ENCODE peak calls at places on chromosomes 4 and X, in seven cellular contexts. One of them, this sample, is unnamed. For H3K4me1 and H3K27me3, the result is how much of the 10 kb centered on the place peaks cover.

GRCh38 chr4:188778880-188779279 is 639.6 kb downstream of the TRIML1 start:
- DNase-seq in psoas muscle: no peak
- DNase-seq in keratinocyte: no peak
- DNase-seq in fibroblast of lung: peak
- DNase-seq in naive thymus-derived CD4-positive, alpha-beta T cell: no peak
- DNase-seq in effector memory CD4-positive, alpha-beta T cell: no peak
- DNase-seq in transverse colon: no peak
- DNase-seq in this sample: no peak

GRCh38 chr4:184953971-184954370 is 64.3 kb upstream of the HELT start:
- DNase-seq in psoas muscle: no peak
- DNase-seq in keratinocyte: peak
- DNase-seq in fibroblast of lung: no peak
- DNase-seq in naive thymus-derived CD4-positive, alpha-beta T cell: no peak
- DNase-seq in effector memory CD4-positive, alpha-beta T cell: no peak
- DNase-seq in transverse colon: no peak
- DNase-seq in this sample: no peak

GRCh38 chr4:188942606-188943005 is 803.4 kb downstream of the TRIML1 start:
- DNase-seq in psoas muscle: no peak
- DNase-seq in keratinocyte: no peak
- DNase-seq in fibroblast of lung: no peak
- DNase-seq in naive thymus-derived CD4-positive, alpha-beta T cell: no peak
- DNase-seq in effector memory CD4-positive, alpha-beta T cell: no peak
- DNase-seq in transverse colon: no peak
- DNase-seq in this sample: no peak

GRCh38 chr4:157151711-157152110 is 68.8 kb upstream of the GRIA2 start:
- DNase-seq in psoas muscle: no peak
- DNase-seq in keratinocyte: no peak
- DNase-seq in fibroblast of lung: no peak
- DNase-seq in naive thymus-derived CD4-positive, alpha-beta T cell: no peak
- DNase-seq in effector memory CD4-positive, alpha-beta T cell: no peak
- DNase-seq in transverse colon: no peak
- DNase-seq in this sample: no peak

GRCh38 chr4:3204021-3204431 is 44.9 kb upstream of the MSANTD1 start:
- DNase-seq in psoas muscle: peak
- DNase-seq in keratinocyte: no peak
- DNase-seq in fibroblast of lung: peak
- DNase-seq in naive thymus-derived CD4-positive, alpha-beta T cell: no peak
- DNase-seq in effector memory CD4-positive, alpha-beta T cell: no peak
- DNase-seq in transverse colon: peak
- DNase-seq in this sample: no peak

GRCh38 chr4:125191252-125191651 is 123.5 kb upstream of the FAT4 start:
- DNase-seq in psoas muscle: no peak
- DNase-seq in keratinocyte: no peak
- DNase-seq in fibroblast of lung: peak
- DNase-seq in naive thymus-derived CD4-positive, alpha-beta T cell: no peak
- DNase-seq in effector memory CD4-positive, alpha-beta T cell: no peak
- DNase-seq in transverse colon: no peak
- DNase-seq in this sample: no peak

GRCh38 chr4:73187325-73187724 is 71.3 kb downstream of the ANKRD17 start:
- DNase-seq in psoas muscle: no peak
- DNase-seq in keratinocyte: no peak
- DNase-seq in fibroblast of lung: peak
- DNase-seq in naive thymus-derived CD4-positive, alpha-beta T cell: no peak
- DNase-seq in effector memory CD4-positive, alpha-beta T cell: no peak
- DNase-seq in transverse colon: no peak
- DNase-seq in this sample: no peak

GRCh38 chr4:117085185-117085701 is at the start of gene TRAM1L1:
- DNase-seq in psoas muscle: peak
- DNase-seq in keratinocyte: no peak
- DNase-seq in fibroblast of lung: peak
- DNase-seq in naive thymus-derived CD4-positive, alpha-beta T cell: no peak
- DNase-seq in effector memory CD4-positive, alpha-beta T cell: no peak
- DNase-seq in transverse colon: peak
- DNase-seq in this sample: peak

GRCh38 chr4:37584087-37584486 is 102.1 kb downstream of the RELL1 start:
- DNase-seq in psoas muscle: no peak
- DNase-seq in keratinocyte: no peak
- DNase-seq in fibroblast of lung: no peak
- DNase-seq in naive thymus-derived CD4-positive, alpha-beta T cell: no peak
- DNase-seq in effector memory CD4-positive, alpha-beta T cell: no peak
- DNase-seq in transverse colon: peak
- DNase-seq in this sample: no peak

GRCh38 chr4:144831971-144832370 is 186.0 kb downstream of the HHIP start:
- DNase-seq in psoas muscle: no peak
- DNase-seq in keratinocyte: no peak
- DNase-seq in fibroblast of lung: no peak
- DNase-seq in naive thymus-derived CD4-positive, alpha-beta T cell: no peak
- DNase-seq in effector memory CD4-positive, alpha-beta T cell: no peak
- DNase-seq in transverse colon: no peak
- DNase-seq in this sample: no peak

GRCh38 chr4:81786063-81786763 is 314.5 kb upstream of the RASGEF1B start:
- DNase-seq in psoas muscle: no peak
- DNase-seq in keratinocyte: no peak
- DNase-seq in fibroblast of lung: no peak
- DNase-seq in naive thymus-derived CD4-positive, alpha-beta T cell: no peak
- DNase-seq in effector memory CD4-positive, alpha-beta T cell: no peak
- DNase-seq in transverse colon: peak
- DNase-seq in this sample: no peak

GRCh38 chr4:176340871-176341685 is 21.3 kb downstream of the SPCS3 start:
- DNase-seq in psoas muscle: no peak
- DNase-seq in keratinocyte: no peak
- DNase-seq in fibroblast of lung: peak
- DNase-seq in naive thymus-derived CD4-positive, alpha-beta T cell: no peak
- DNase-seq in effector memory CD4-positive, alpha-beta T cell: no peak
- DNase-seq in transverse colon: no peak
- DNase-seq in this sample: no peak

GRCh38 chr4:92304636-92305035 is 870 bp downstream of the GRID2 start:
- DNase-seq in psoas muscle: no peak
- DNase-seq in keratinocyte: no peak
- DNase-seq in fibroblast of lung: no peak
- DNase-seq in naive thymus-derived CD4-positive, alpha-beta T cell: no peak
- DNase-seq in effector memory CD4-positive, alpha-beta T cell: no peak
- DNase-seq in transverse colon: no peak
- DNase-seq in this sample: no peak

GRCh38 chr4:92305148-92305877 is 1.5 kb downstream of the GRID2 start:
- DNase-seq in psoas muscle: peak
- DNase-seq in keratinocyte: no peak
- DNase-seq in fibroblast of lung: peak
- DNase-seq in naive thymus-derived CD4-positive, alpha-beta T cell: no peak
- DNase-seq in effector memory CD4-positive, alpha-beta T cell: no peak
- DNase-seq in transverse colon: no peak
- DNase-seq in this sample: peak

GRCh38 chr4:92305878-92306520 is 2.2 kb downstream of the GRID2 start:
- DNase-seq in psoas muscle: peak
- DNase-seq in keratinocyte: no peak
- DNase-seq in fibroblast of lung: no peak
- DNase-seq in naive thymus-derived CD4-positive, alpha-beta T cell: no peak
- DNase-seq in effector memory CD4-positive, alpha-beta T cell: no peak
- DNase-seq in transverse colon: no peak
- DNase-seq in this sample: peak

GRCh38 chr4:92304073-92304472 is 307 bp downstream of the GRID2 start:
- DNase-seq in psoas muscle: peak
- DNase-seq in keratinocyte: no peak
- DNase-seq in fibroblast of lung: no peak
- DNase-seq in naive thymus-derived CD4-positive, alpha-beta T cell: no peak
- DNase-seq in effector memory CD4-positive, alpha-beta T cell: no peak
- DNase-seq in transverse colon: no peak
- DNase-seq in this sample: no peak

DNA sequence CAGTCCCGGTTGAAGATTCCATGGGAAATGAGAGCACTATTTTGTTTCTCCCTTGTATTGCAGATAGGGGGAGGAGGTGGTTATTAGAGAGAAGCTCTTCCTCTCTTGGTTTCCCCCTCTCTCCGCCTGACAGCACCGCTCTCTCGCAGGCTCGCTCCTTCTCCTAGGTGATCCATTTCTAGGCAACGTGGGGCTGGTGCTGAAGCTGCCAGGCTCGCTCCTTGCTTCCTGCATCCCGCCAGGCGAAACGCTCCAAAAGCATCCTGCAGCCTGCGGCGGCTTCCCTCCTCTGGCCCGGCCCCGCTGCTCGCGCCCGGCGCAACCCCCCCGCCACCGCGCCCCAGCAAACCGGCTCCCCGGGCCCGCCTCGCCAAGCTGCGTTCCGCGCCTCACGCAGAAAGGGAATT is at the start of gene GRID2:
- DNase-seq in psoas muscle: no peak
- DNase-seq in keratinocyte: no peak
- DNase-seq in fibroblast of lung: peak
- DNase-seq in naive thymus-derived CD4-positive, alpha-beta T cell: no peak
- DNase-seq in effector memory CD4-positive, alpha-beta T cell: no peak
- DNase-seq in transverse colon: no peak
- DNase-seq in this sample: peak
- H3K4me1 ChIP-seq in psoas muscle: under half
- H3K4me1 ChIP-seq in keratinocyte: under half
- H3K4me1 ChIP-seq in fibroblast of lung: under half
- H3K4me1 ChIP-seq in naive thymus-derived CD4-positive, alpha-beta T cell: under half
- H3K4me1 ChIP-seq in effector memory CD4-positive, alpha-beta T cell: under half
- H3K4me1 ChIP-seq in transverse colon: under half
- H3K4me1 ChIP-seq in this sample: under half

GRCh38 chr4:55931833-55932232 is 16.9 kb upstream of the CEP135 start:
- DNase-seq in psoas muscle: no peak
- DNase-seq in keratinocyte: no peak
- DNase-seq in fibroblast of lung: peak
- DNase-seq in naive thymus-derived CD4-positive, alpha-beta T cell: no peak
- DNase-seq in effector memory CD4-positive, alpha-beta T cell: no peak
- DNase-seq in transverse colon: no peak
- DNase-seq in this sample: no peak
- H3K27ac ChIP-seq in psoas muscle: no peak
- H3K27ac ChIP-seq in keratinocyte: no peak
- H3K27ac ChIP-seq in fibroblast of lung: no peak
- H3K27ac ChIP-seq in naive thymus-derived CD4-positive, alpha-beta T cell: no peak
- H3K27ac ChIP-seq in effector memory CD4-positive, alpha-beta T cell: no peak
- H3K27ac ChIP-seq in transverse colon: no peak
- H3K27ac ChIP-seq in this sample: no peak

GRCh38 chr4:53714377-53715140 is 123.3 kb upstream of the LNX1 start:
- DNase-seq in psoas muscle: no peak
- DNase-seq in keratinocyte: no peak
- DNase-seq in fibroblast of lung: peak
- DNase-seq in naive thymus-derived CD4-positive, alpha-beta T cell: no peak
- DNase-seq in effector memory CD4-positive, alpha-beta T cell: no peak
- DNase-seq in transverse colon: no peak
- DNase-seq in this sample: no peak
- H3K27me3 ChIP-seq in psoas muscle: under half
- H3K27me3 ChIP-seq in keratinocyte: under half
- H3K27me3 ChIP-seq in fibroblast of lung: under half
- H3K27me3 ChIP-seq in naive thymus-derived CD4-positive, alpha-beta T cell: under half
- H3K27me3 ChIP-seq in effector memory CD4-positive, alpha-beta T cell: under half
- H3K27me3 ChIP-seq in transverse colon: under half
- H3K27me3 ChIP-seq in this sample: under half

GRCh38 chr4:13539721-13540445 is 4.4 kb downstream of the NKX3-2 start:
- DNase-seq in psoas muscle: no peak
- DNase-seq in keratinocyte: no peak
- DNase-seq in fibroblast of lung: no peak
- DNase-seq in naive thymus-derived CD4-positive, alpha-beta T cell: no peak
- DNase-seq in effector memory CD4-positive, alpha-beta T cell: no peak
- DNase-seq in transverse colon: no peak
- DNase-seq in this sample: no peak
- H3K4me1 ChIP-seq in psoas muscle: under half
- H3K4me1 ChIP-seq in keratinocyte: under half
- H3K4me1 ChIP-seq in fibroblast of lung: under half
- H3K4me1 ChIP-seq in naive thymus-derived CD4-positive, alpha-beta T cell: under half
- H3K4me1 ChIP-seq in effector memory CD4-positive, alpha-beta T cell: under half
- H3K4me1 ChIP-seq in transverse colon: under half
- H3K4me1 ChIP-seq in this sample: under half

DNA sequence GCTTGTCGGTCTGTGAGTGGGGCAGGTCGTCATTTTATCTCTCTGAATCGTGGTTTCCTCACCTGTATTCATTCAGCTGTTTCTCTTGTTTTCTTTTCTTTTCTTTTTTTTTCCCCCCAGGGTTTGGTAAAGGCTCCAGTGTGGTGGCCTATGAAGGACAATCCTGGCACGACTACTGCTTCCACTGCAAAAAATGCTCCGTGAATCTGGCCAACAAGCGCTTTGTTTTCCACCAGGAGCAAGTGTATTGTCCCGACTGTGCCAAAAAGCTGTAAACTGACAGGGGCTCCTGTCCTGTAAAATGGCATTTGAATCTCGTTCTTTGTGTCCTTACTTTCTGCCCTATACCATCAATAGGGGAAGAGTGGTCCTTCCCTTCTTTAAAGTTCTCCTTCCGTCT is 41.4 kb downstream of the MAP7D3 start:
- DNase-seq in psoas muscle: no peak
- DNase-seq in keratinocyte: no peak
- DNase-seq in fibroblast of lung: no peak
- DNase-seq in naive thymus-derived CD4-positive, alpha-beta T cell: no peak
- DNase-seq in effector memory CD4-positive, alpha-beta T cell: no peak
- DNase-seq in transverse colon: no peak
- DNase-seq in this sample: no peak
- H3K27ac ChIP-seq in psoas muscle: peak
- H3K27ac ChIP-seq in keratinocyte: no peak
- H3K27ac ChIP-seq in fibroblast of lung: no peak
- H3K27ac ChIP-seq in naive thymus-derived CD4-positive, alpha-beta T cell: no peak
- H3K27ac ChIP-seq in effector memory CD4-positive, alpha-beta T cell: no peak
- H3K27ac ChIP-seq in transverse colon: peak
- H3K27ac ChIP-seq in this sample: no peak

This sample was measured in left lung.